ENCODE peak calls at places on chromosome 20, in ten cellular contexts. D is H1, Z is RWPE1, E is adrenal gland, G is mammary epithelial cell, S is fibroblast of lung, P is lung, V is keratinocyte, C is heart right ventricle, K is stomach. J is an unnamed sample.

GRCh38 chr20:49675368-49676151 is 38.1 kb downstream of the B4GALT5 start:
- DNase-seq in K (no peak), V (no peak), Z (peak; percentile 83), P (no peak), C (no peak), S (no peak), D (no peak), E (no peak), G (no peak), J (no peak)

GRCh38 chr20:44092551-44093248 is 94.3 kb downstream of the JPH2 start:
- DNase-seq in C (no peak), P (no peak), E (no peak), D (no peak), S (peak; percentile 74), V (no peak), K (no peak), Z (no peak), G (peak; percentile 38), J (no peak)

GRCh38 chr20:48760403-48760889 is 67.4 kb downstream of the PREX1 start:
- DNase-seq in E (no peak), P (no peak), C (no peak), Z (peak; percentile 82), D (no peak), G (peak; percentile 27), V (no peak), S (no peak), K (peak; percentile 34), J (peak; percentile 62)

GRCh38 chr20:58695084-58695722 is 2.6 kb downstream of the NPEPL1 start:
- DNase-seq in K (no peak), P (no peak), S (no peak), G (no peak), E (no peak), Z (no peak), C (no peak), D (no peak), V (no peak), J (no peak)

GRCh38 chr20:44993343-44993742 is 27.0 kb downstream of the STK4 start:
- DNase-seq in Z (peak; percentile 75), S (peak; percentile 4), E (no peak), C (no peak), K (no peak), P (no peak), D (no peak), G (no peak), V (no peak), J (no peak)

GRCh38 chr20:33299111-33299603 is 16.1 kb downstream of the BPIFB1 start:
- DNase-seq in E (peak; percentile 72), C (peak; percentile 68), Z (peak; percentile 90), P (peak; percentile 77), S (peak; percentile 42), D (peak; percentile 98), G (peak; percentile 35), V (no peak), K (peak; percentile 73), J (peak; percentile 71)

GRCh38 chr20:2871555-2872303 is 1.6 kb upstream of the PTPRA start:
- DNase-seq in E (no peak), C (no peak), D (peak; percentile 52), V (no peak), P (no peak), G (no peak), K (no peak), Z (no peak), S (no peak), J (no peak)

GRCh38 chr20:4871486-4871885 is 129.8 kb downstream of the SLC23A2 start:
- DNase-seq in V (no peak), Z (no peak), P (no peak), E (peak; percentile 39), D (no peak), S (no peak), C (no peak), K (no peak), G (no peak), J (no peak)

GRCh38 chr20:4267242-4267641 is 251.9 kb upstream of the RNF24 start:
- DNase-seq in D (no peak), Z (no peak), S (no peak), G (no peak), K (no peak), V (no peak), P (no peak), E (no peak), C (no peak), J (no peak)

GRCh38 chr20:62772994-62773858 is 23.0 kb upstream of the MRGBP start:
- DNase-seq in Z (peak; percentile 89), K (no peak), C (no peak), E (peak; percentile 73), D (no peak), S (peak; percentile 33), V (no peak), P (no peak), G (peak; percentile 76), J (no peak)

GRCh38 chr20:50388733-50389436 is 121.3 kb upstream of the PTPN1 start:
- DNase-seq in C (no peak), D (no peak), V (no peak), S (no peak), G (no peak), P (no peak), Z (no peak), E (no peak), K (peak; percentile 53), J (no peak)

GRCh38 chr20:11057624-11058023 is 383.8 kb upstream of the JAG1 start:
- DNase-seq in E (no peak), S (peak; percentile 67), Z (no peak), D (no peak), C (no peak), V (no peak), K (no peak), G (no peak), P (no peak), J (no peak)

GRCh38 chr20:56362833-56363413 is 4.1 kb downstream of the FAM210B start:
- DNase-seq in G (no peak), D (no peak), C (no peak), P (no peak), V (no peak), Z (no peak), E (peak; percentile 78), K (no peak), S (no peak), J (no peak)

GRCh38 chr20:59006167-59006863 is 739 bp downstream of the CTSZ start:
- DNase-seq in V (no peak), E (no peak), S (no peak), K (no peak), G (peak; percentile 8), P (no peak), D (no peak), Z (peak; percentile 51), C (no peak), J (no peak)

DNA sequence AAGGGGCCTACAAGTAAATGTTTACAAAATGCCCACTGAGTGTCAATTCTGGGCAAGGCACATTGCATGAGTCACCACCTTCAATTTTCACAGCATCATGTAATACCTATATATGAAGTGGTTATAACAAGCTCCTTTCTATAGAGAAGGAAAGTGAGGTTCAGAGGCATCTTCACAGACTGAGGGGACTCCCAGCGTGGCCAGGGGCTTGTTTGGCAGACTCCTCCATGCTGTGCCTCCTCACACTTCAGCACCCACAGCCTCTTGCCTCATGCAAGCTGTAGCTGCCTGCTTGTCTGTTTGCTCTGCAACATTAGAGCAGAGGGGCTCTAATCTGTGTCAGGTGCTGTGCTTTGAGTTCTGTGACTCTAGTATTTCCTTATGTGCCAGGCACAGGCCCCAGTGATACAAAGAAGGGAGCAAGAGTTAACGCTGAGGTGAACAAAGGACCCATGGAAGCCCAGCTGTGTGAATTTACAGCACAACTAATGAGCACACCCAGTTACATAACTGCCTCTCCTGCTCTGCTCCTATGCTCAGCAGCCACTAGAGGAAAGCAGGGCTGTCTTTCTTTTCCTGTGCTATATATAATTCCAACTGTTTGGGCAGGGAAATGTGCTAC is 72.3 kb downstream of the ZHX3 start:
- DNase-seq in E (no peak), P (no peak), S (peak; percentile 52), V (no peak), Z (no peak), K (no peak), G (no peak), D (peak; percentile 52), C (no peak), J (no peak)
- TF ChIP-seq CTCF in E (no peak), P (no peak), S (no peak), V (no peak), Z (no peak), K (no peak), G (no peak), D (no peak), C (no peak), J (no peak)

DNA sequence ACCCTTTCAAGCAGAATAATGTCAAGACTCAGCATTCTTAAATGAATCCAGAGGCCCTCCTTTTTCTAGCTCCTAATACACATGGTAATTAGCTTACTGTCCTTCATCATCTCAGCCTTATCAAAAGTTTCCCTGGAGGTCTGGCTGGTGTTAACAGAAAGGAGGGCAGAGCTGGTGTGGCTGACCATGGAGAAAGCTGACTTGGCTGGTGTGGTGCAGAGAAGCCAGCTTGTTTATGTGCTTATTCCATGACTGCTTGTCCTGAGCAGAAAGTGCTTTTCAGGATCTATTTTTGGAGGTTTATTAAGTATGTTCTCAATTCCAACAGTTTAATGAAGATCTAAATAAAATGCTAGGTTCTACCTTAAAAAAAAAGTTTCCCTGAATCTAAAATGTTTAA is 50.5 kb downstream of the CFAP61 start:
- DNase-seq in G (no peak), E (no peak), D (no peak), Z (no peak), S (no peak), P (no peak), C (no peak), V (no peak), K (no peak), J (no peak)
- H3K27ac ChIP-seq in G (no peak overlapping the region), E (no peak overlapping the region), D (no peak overlapping the region), Z (no peak overlapping the region), S (no peak overlapping the region), P (no peak overlapping the region), C (peak overlapping the region; percentile 14), V (no peak overlapping the region), K (no peak overlapping the region), J (no peak overlapping the region)

DNA sequence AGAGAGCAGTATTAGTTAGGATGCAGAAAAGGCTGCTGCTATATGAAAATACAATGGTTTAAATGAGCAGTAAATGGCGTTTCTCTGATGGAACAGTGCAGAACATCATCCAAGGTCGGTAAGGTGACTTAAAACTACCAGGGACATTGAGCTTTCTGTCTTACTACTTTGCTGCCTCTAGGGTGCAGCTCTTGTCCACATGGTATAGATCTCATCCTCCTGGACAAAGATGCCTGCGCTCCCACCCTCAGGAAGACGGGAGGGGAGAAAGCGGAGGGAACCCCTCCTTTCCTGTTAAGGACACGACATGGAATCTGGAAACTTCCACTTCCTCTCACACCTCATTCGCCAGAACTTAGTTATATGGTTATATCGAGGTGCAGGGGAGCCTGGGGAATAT is 224.4 kb upstream of the TSHZ2 start:
- DNase-seq in C (no peak), G (no peak), K (no peak), V (no peak), S (peak; percentile 54), P (no peak), Z (peak; percentile 35), D (no peak), E (no peak), J (no peak)
- TF ChIP-seq CTCF in C (no peak), G (peak; percentile 30), K (no peak), V (peak; percentile 32), S (no peak), P (no peak), Z (peak; percentile 22), D (peak; percentile 7), E (no peak), J (no peak)

DNA sequence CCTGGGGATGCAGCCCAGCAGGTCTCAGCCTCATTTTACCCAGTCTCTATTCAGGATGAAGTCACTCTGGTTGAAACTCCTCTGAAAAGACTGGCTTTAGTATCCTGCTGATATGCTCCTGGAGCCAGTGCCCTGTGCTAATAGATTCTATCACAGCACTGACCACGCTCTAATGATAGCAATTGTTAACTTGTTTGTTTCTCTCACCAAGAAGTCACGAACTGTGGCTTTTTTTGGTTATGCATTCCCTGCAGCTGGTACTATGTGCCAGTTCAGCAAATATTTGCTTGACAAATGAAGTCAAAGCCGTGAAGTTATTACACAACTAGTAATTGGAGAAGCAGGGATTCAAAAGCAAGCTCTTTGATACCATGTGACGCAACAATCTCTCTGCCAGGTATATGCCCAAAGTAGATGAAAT is 754.6 kb downstream of the KIF16B start:
- DNase-seq in C (no peak), K (peak; percentile 33), P (no peak), S (no peak), V (no peak), G (peak; percentile 9), E (no peak), Z (no peak), D (no peak), J (no peak)
- H3K27ac ChIP-seq in C (no peak overlapping the region), K (no peak overlapping the region), P (no peak overlapping the region), S (no peak overlapping the region), V (no peak overlapping the region), G (no peak overlapping the region), E (no peak overlapping the region), Z (no peak overlapping the region), D (no peak overlapping the region), J (no peak overlapping the region)